ENCODE peak calls at places on chromosomes 3 and 15, in seven cellular contexts. H is sigmoid colon, G is ovary, T is SK-N-SH, E is tibial nerve, W is K562, Q is H1. R is an unnamed sample.

GRCh38 chr15:25939122-25939521 is 76.0 kb upstream of the ATP10A start:
- DNase-seq in H (no peak), G (no peak), T (no peak), E (no peak), W (no peak), Q (no peak), R (no peak)

GRCh38 chr3:140508545-140508944 is 169.3 kb upstream of the TRIM42 start:
- DNase-seq in H (no peak), G (no peak), T (no peak), E (no peak), W (no peak), Q (no peak), R (peak; percentile 26)

GRCh38 chr3:53198256-53198977 is 37.4 kb downstream of the PRKCD start:
- DNase-seq in H (no peak), G (no peak), T (peak; percentile 17), E (no peak), W (no peak), Q (peak; percentile 56), R (no peak)

GRCh38 chr3:129310111-129310601 is 31.5 kb downstream of the HMCES start:
- DNase-seq in H (no peak), G (no peak), T (no peak), E (no peak), W (no peak), Q (no peak), R (no peak)

GRCh38 chr3:99286266-99286845 is 352.0 kb upstream of the COL8A1 start:
- DNase-seq in H (no peak), G (no peak), T (no peak), E (no peak), W (no peak), Q (no peak), R (no peak)

GRCh38 chr15:39156166-39156565 is 424.7 kb upstream of the THBS1 start:
- DNase-seq in H (no peak), G (no peak), T (no peak), E (peak; percentile 35), W (no peak), Q (no peak), R (no peak)

GRCh38 chr3:35296533-35296932 is 342.8 kb upstream of the ARPP21 start:
- DNase-seq in H (no peak), G (no peak), T (no peak), E (no peak), W (no peak), Q (no peak), R (no peak)

GRCh38 chr15:78808550-78808949 is 2.7 kb downstream of the ADAMTS7 start:
- DNase-seq in H (no peak), G (no peak), T (peak; percentile 60), E (no peak), W (peak; percentile 55), Q (no peak), R (no peak)

GRCh38 chr3:131370935-131371698 is 10.5 kb upstream of the NUDT16 start:
- DNase-seq in H (no peak), G (no peak), T (no peak), E (no peak), W (no peak), Q (no peak), R (no peak)

GRCh38 chr15:52257734-52258062 is 37.9 kb downstream of the MYO5C start:
- DNase-seq in H (no peak), G (no peak), T (no peak), E (no peak), W (no peak), Q (no peak), R (no peak)

GRCh38 chr3:159923961-159924360 is 64.7 kb upstream of the IL12A start:
- DNase-seq in H (no peak), G (no peak), T (no peak), E (no peak), W (no peak), Q (no peak), R (peak; percentile 74)

GRCh38 chr3:172467170-172467824 is 19.0 kb upstream of the GHSR start:
- DNase-seq in H (no peak), G (no peak), T (no peak), E (no peak), W (no peak), Q (no peak), R (no peak)

GRCh38 chr3:150371741-150372254 is 36.3 kb upstream of the TSC22D2 start:
- DNase-seq in H (peak; percentile 77), G (no peak), T (no peak), E (no peak), W (peak; percentile 15), Q (no peak), R (no peak)
- TF ChIP-seq EP300 in H (peak; percentile 45), G (peak; percentile 68), T (no peak), E (peak; percentile 30), W (peak; percentile 23), Q (no peak), R (no peak)

GRCh38 chr15:27655063-27655462 is 444.1 kb downstream of the OCA2 start:
- DNase-seq in H (no peak), G (no peak), T (no peak), E (no peak), W (no peak), Q (no peak), R (no peak)
- H3K27me3 ChIP-seq in H (no peaks in the 10 kb centered on the region), G (no peaks in the 10 kb centered on the region), T (no peaks in the 10 kb centered on the region), E (no peaks in the 10 kb centered on the region), W (no peaks in the 10 kb centered on the region), Q (no peaks in the 10 kb centered on the region), R (no peaks in the 10 kb centered on the region)

GRCh38 chr3:20997183-20997582 is 753.8 kb downstream of the ZNF385D start:
- DNase-seq in H (no peak), G (no peak), T (no peak), E (no peak), W (no peak), Q (no peak), R (no peak)
- TF ChIP-seq EP300 in H (no peak), G (no peak), T (no peak), E (no peak), W (no peak), Q (no peak), R (no peak)

GRCh38 chr15:95994418-95994817 is 336.1 kb upstream of the NR2F2 start:
- DNase-seq in H (no peak), G (no peak), T (no peak), E (no peak), W (no peak), Q (no peak), R (no peak)
- H3K27me3 ChIP-seq in H (no peaks in the 10 kb centered on the region), G (no peaks in the 10 kb centered on the region), T (no peaks in the 10 kb centered on the region), E (no peaks in the 10 kb centered on the region), W (no peaks in the 10 kb centered on the region), Q (no peaks in the 10 kb centered on the region), R (no peaks in the 10 kb centered on the region)

R was measured in esophagus muscularis mucosa.